ENCODE peak calls at places on chromosomes 4 and X, in eight cellular contexts. One of them, this sample, is unnamed.

GRCh38 chr4:61532324-61532723 is 332.2 kb downstream of the ADGRL3 start:
- DNase-seq in hypothalamus: no peak
- DNase-seq in OCI-LY7: no peak
- DNase-seq in HAP-1: no peak
- DNase-seq in HFF-Myc: no peak
- DNase-seq in CD14-positive monocyte: no peak
- DNase-seq in Peyer's patch: no peak
- DNase-seq in SK-N-SH: no peak
- DNase-seq in this sample: no peak

GRCh38 chrX:135009838-135010237 is 12.5 kb downstream of the RTL8B start:
- DNase-seq in HAP-1: peak; percentile 8
- DNase-seq in CD14-positive monocyte: no peak
- DNase-seq in Peyer's patch: no peak
- DNase-seq in OCI-LY7: no peak
- DNase-seq in hypothalamus: no peak
- DNase-seq in SK-N-SH: no peak
- DNase-seq in HFF-Myc: no peak
- DNase-seq in this sample: no peak

GRCh38 chr4:24560770-24561415 is 23.5 kb downstream of the DHX15 start:
- DNase-seq in HFF-Myc: peak; percentile 38
- DNase-seq in hypothalamus: no peak
- DNase-seq in SK-N-SH: no peak
- DNase-seq in Peyer's patch: no peak
- DNase-seq in CD14-positive monocyte: no peak
- DNase-seq in OCI-LY7: no peak
- DNase-seq in HAP-1: no peak
- DNase-seq in this sample: no peak

GRCh38 chr4:46715468-46715867 is 193.6 kb downstream of the COX7B2 start:
- DNase-seq in HAP-1: no peak
- DNase-seq in HFF-Myc: no peak
- DNase-seq in OCI-LY7: no peak
- DNase-seq in hypothalamus: no peak
- DNase-seq in Peyer's patch: no peak
- DNase-seq in SK-N-SH: no peak
- DNase-seq in CD14-positive monocyte: no peak
- DNase-seq in this sample: no peak

GRCh38 chr4:8160572-8160971 is 2.0 kb upstream of the ABLIM2 start:
- DNase-seq in HAP-1: no peak
- DNase-seq in Peyer's patch: no peak
- DNase-seq in HFF-Myc: no peak
- DNase-seq in SK-N-SH: no peak
- DNase-seq in hypothalamus: no peak
- DNase-seq in CD14-positive monocyte: no peak
- DNase-seq in OCI-LY7: no peak
- DNase-seq in this sample: no peak

GRCh38 chr4:88802138-88802537 is 104.5 kb upstream of the NAP1L5 start:
- DNase-seq in OCI-LY7: no peak
- DNase-seq in HAP-1: peak; percentile 36
- DNase-seq in CD14-positive monocyte: no peak
- DNase-seq in Peyer's patch: no peak
- DNase-seq in SK-N-SH: no peak
- DNase-seq in hypothalamus: no peak
- DNase-seq in HFF-Myc: no peak
- DNase-seq in this sample: no peak

GRCh38 chr4:86220137-86220536 is 139.7 kb downstream of the MAPK10 start:
- DNase-seq in OCI-LY7: no peak
- DNase-seq in HFF-Myc: no peak
- DNase-seq in hypothalamus: no peak
- DNase-seq in CD14-positive monocyte: no peak
- DNase-seq in SK-N-SH: no peak
- DNase-seq in HAP-1: no peak
- DNase-seq in Peyer's patch: no peak
- DNase-seq in this sample: no peak

GRCh38 chr4:81631958-81632439 is 160.3 kb upstream of the RASGEF1B start:
- DNase-seq in OCI-LY7: peak; percentile 44
- DNase-seq in hypothalamus: no peak
- DNase-seq in HFF-Myc: no peak
- DNase-seq in HAP-1: no peak
- DNase-seq in SK-N-SH: no peak
- DNase-seq in Peyer's patch: no peak
- DNase-seq in CD14-positive monocyte: no peak
- DNase-seq in this sample: no peak

GRCh38 chr4:112517067-112517588 is 1.1 kb upstream of the NEUROG2 start:
- DNase-seq in HAP-1: no peak
- DNase-seq in CD14-positive monocyte: no peak
- DNase-seq in hypothalamus: no peak
- DNase-seq in SK-N-SH: peak; percentile 46
- DNase-seq in OCI-LY7: peak; percentile 51
- DNase-seq in Peyer's patch: no peak
- DNase-seq in HFF-Myc: no peak
- DNase-seq in this sample: no peak

GRCh38 chr4:14528921-14529320 is 473.4 kb upstream of the CPEB2 start:
- DNase-seq in SK-N-SH: no peak
- DNase-seq in HFF-Myc: no peak
- DNase-seq in CD14-positive monocyte: no peak
- DNase-seq in Peyer's patch: no peak
- DNase-seq in HAP-1: no peak
- DNase-seq in OCI-LY7: no peak
- DNase-seq in hypothalamus: no peak
- DNase-seq in this sample: no peak

GRCh38 chr4:21102667-21103066 is 402.4 kb downstream of the PACRGL start:
- DNase-seq in hypothalamus: no peak
- DNase-seq in HAP-1: no peak
- DNase-seq in HFF-Myc: no peak
- DNase-seq in CD14-positive monocyte: no peak
- DNase-seq in OCI-LY7: no peak
- DNase-seq in Peyer's patch: no peak
- DNase-seq in SK-N-SH: no peak
- DNase-seq in this sample: no peak

GRCh38 chr4:5027366-5027765 is 8.1 kb upstream of the CYTL1 start:
- DNase-seq in Peyer's patch: no peak
- DNase-seq in HFF-Myc: no peak
- DNase-seq in SK-N-SH: no peak
- DNase-seq in OCI-LY7: no peak
- DNase-seq in CD14-positive monocyte: no peak
- DNase-seq in hypothalamus: no peak
- DNase-seq in HAP-1: no peak
- DNase-seq in this sample: no peak

GRCh38 chr4:18398661-18399060 is 377.1 kb upstream of the LCORL start:
- DNase-seq in CD14-positive monocyte: no peak
- DNase-seq in SK-N-SH: no peak
- DNase-seq in hypothalamus: no peak
- DNase-seq in HAP-1: no peak
- DNase-seq in Peyer's patch: no peak
- DNase-seq in OCI-LY7: no peak
- DNase-seq in HFF-Myc: no peak
- DNase-seq in this sample: no peak

GRCh38 chr4:186781032-186781917 is 57.6 kb upstream of the FAT1 start:
- DNase-seq in Peyer's patch: no peak
- DNase-seq in CD14-positive monocyte: no peak
- DNase-seq in hypothalamus: no peak
- DNase-seq in HFF-Myc: no peak
- DNase-seq in HAP-1: no peak
- DNase-seq in OCI-LY7: no peak
- DNase-seq in SK-N-SH: no peak
- DNase-seq in this sample: no peak

GRCh38 chr4:7198440-7199128 is 6.2 kb downstream of the SORCS2 start:
- DNase-seq in HAP-1: no peak
- DNase-seq in Peyer's patch: no peak
- DNase-seq in CD14-positive monocyte: peak; percentile 44
- DNase-seq in hypothalamus: no peak
- DNase-seq in SK-N-SH: no peak
- DNase-seq in OCI-LY7: no peak
- DNase-seq in HFF-Myc: no peak
- DNase-seq in this sample: no peak

GRCh38 chrX:47854474-47854873 is 17.8 kb downstream of the ZNF81 start:
- DNase-seq in HAP-1: peak; percentile 36
- DNase-seq in hypothalamus: peak; percentile 0
- DNase-seq in CD14-positive monocyte: no peak
- DNase-seq in SK-N-SH: peak; percentile 14
- DNase-seq in HFF-Myc: no peak
- DNase-seq in OCI-LY7: peak; percentile 22
- DNase-seq in Peyer's patch: peak; percentile 50
- DNase-seq in this sample: no peak

GRCh38 chrX:121310820-121311219 is 263.4 kb downstream of the GLUD2 start:
- DNase-seq in OCI-LY7: no peak
- DNase-seq in HFF-Myc: no peak
- DNase-seq in SK-N-SH: no peak
- DNase-seq in CD14-positive monocyte: no peak
- DNase-seq in HAP-1: no peak
- DNase-seq in Peyer's patch: no peak
- DNase-seq in hypothalamus: no peak
- DNase-seq in this sample: no peak

GRCh38 chr4:2101346-2102044 is 42.4 kb downstream of the NAT8L start:
- DNase-seq in hypothalamus: no peak
- DNase-seq in HFF-Myc: no peak
- DNase-seq in OCI-LY7: no peak
- DNase-seq in SK-N-SH: no peak
- DNase-seq in HAP-1: no peak
- DNase-seq in Peyer's patch: no peak
- DNase-seq in CD14-positive monocyte: no peak
- DNase-seq in this sample: no peak

GRCh38 chr4:8547108-8547911 is 32.9 kb upstream of the GPR78 start:
- DNase-seq in HFF-Myc: no peak
- DNase-seq in SK-N-SH: peak; percentile 36
- DNase-seq in hypothalamus: no peak
- DNase-seq in CD14-positive monocyte: no peak
- DNase-seq in Peyer's patch: no peak
- DNase-seq in HAP-1: no peak
- DNase-seq in OCI-LY7: peak; percentile 5
- DNase-seq in this sample: no peak

GRCh38 chrX:154750301-154751120 is at the start of gene GAB3:
- DNase-seq in SK-N-SH: peak; percentile 65
- DNase-seq in HFF-Myc: no peak
- DNase-seq in Peyer's patch: peak; percentile 54
- DNase-seq in HAP-1: peak; percentile 39
- DNase-seq in hypothalamus: no peak
- DNase-seq in OCI-LY7: no peak
- DNase-seq in CD14-positive monocyte: no peak
- DNase-seq in this sample: no peak

GRCh38 chrX:95076449-95076848 is 1402.4 kb downstream of the FAM133A start:
- DNase-seq in HFF-Myc: no peak
- DNase-seq in OCI-LY7: peak; percentile 7
- DNase-seq in hypothalamus: no peak
- DNase-seq in SK-N-SH: peak; percentile 0
- DNase-seq in HAP-1: peak; percentile 63
- DNase-seq in Peyer's patch: no peak
- DNase-seq in CD14-positive monocyte: no peak
- DNase-seq in this sample: no peak

GRCh38 chr4:101349346-101350064 is 2.2 kb upstream of the PPP3CA start:
- DNase-seq in SK-N-SH: peak; percentile 36
- DNase-seq in HFF-Myc: no peak
- DNase-seq in Peyer's patch: no peak
- DNase-seq in HAP-1: no peak
- DNase-seq in hypothalamus: no peak
- DNase-seq in CD14-positive monocyte: no peak
- DNase-seq in OCI-LY7: no peak
- DNase-seq in this sample: peak; percentile 49

GRCh38 chrX:63930140-63930539 is 145.1 kb upstream of the ARHGEF9 start:
- DNase-seq in Peyer's patch: no peak
- DNase-seq in HFF-Myc: no peak
- DNase-seq in OCI-LY7: no peak
- DNase-seq in hypothalamus: no peak
- DNase-seq in CD14-positive monocyte: no peak
- DNase-seq in HAP-1: peak; percentile 13
- DNase-seq in SK-N-SH: peak; percentile 2
- DNase-seq in this sample: no peak

GRCh38 chr4:102705391-102705935 is 55.3 kb downstream of the MANBA start:
- DNase-seq in SK-N-SH: no peak
- DNase-seq in CD14-positive monocyte: no peak
- DNase-seq in HFF-Myc: no peak
- DNase-seq in HAP-1: no peak
- DNase-seq in OCI-LY7: no peak
- DNase-seq in Peyer's patch: no peak
- DNase-seq in hypothalamus: no peak
- DNase-seq in this sample: no peak

GRCh38 chr4:108830509-108831244 is 67.8 kb upstream of the ETNPPL start:
- DNase-seq in OCI-LY7: no peak
- DNase-seq in CD14-positive monocyte: no peak
- DNase-seq in HFF-Myc: no peak
- DNase-seq in Peyer's patch: no peak
- DNase-seq in SK-N-SH: no peak
- DNase-seq in hypothalamus: no peak
- DNase-seq in HAP-1: no peak
- DNase-seq in this sample: no peak

GRCh38 chr4:7429601-7430078 is 5.1 kb downstream of the PSAPL1 start:
- DNase-seq in CD14-positive monocyte: peak; percentile 24
- DNase-seq in SK-N-SH: peak; percentile 24
- DNase-seq in Peyer's patch: peak; percentile 34
- DNase-seq in OCI-LY7: no peak
- DNase-seq in HAP-1: no peak
- DNase-seq in HFF-Myc: no peak
- DNase-seq in hypothalamus: no peak
- DNase-seq in this sample: peak; percentile 12

GRCh38 chr4:184599492-184600135 is 49.6 kb downstream of the CASP3 start:
- DNase-seq in CD14-positive monocyte: no peak
- DNase-seq in HFF-Myc: peak; percentile 4
- DNase-seq in OCI-LY7: no peak
- DNase-seq in SK-N-SH: no peak
- DNase-seq in Peyer's patch: no peak
- DNase-seq in HAP-1: no peak
- DNase-seq in hypothalamus: no peak
- DNase-seq in this sample: no peak

GRCh38 chrX:12309040-12309732 is 170.9 kb downstream of the FRMPD4 start:
- DNase-seq in OCI-LY7: no peak
- DNase-seq in Peyer's patch: no peak
- DNase-seq in CD14-positive monocyte: no peak
- DNase-seq in hypothalamus: no peak
- DNase-seq in HAP-1: no peak
- DNase-seq in SK-N-SH: no peak
- DNase-seq in HFF-Myc: no peak
- DNase-seq in this sample: no peak

GRCh38 chrX:70769659-70770232 is 138.8 kb downstream of the TEX11 start:
- DNase-seq in HAP-1: peak; percentile 33
- DNase-seq in CD14-positive monocyte: no peak
- DNase-seq in Peyer's patch: no peak
- DNase-seq in SK-N-SH: peak; percentile 8
- DNase-seq in HFF-Myc: no peak
- DNase-seq in OCI-LY7: peak; percentile 10
- DNase-seq in hypothalamus: no peak
- DNase-seq in this sample: no peak

GRCh38 chr4:26248647-26249046 is 72.2 kb upstream of the RBPJ start:
- DNase-seq in hypothalamus: no peak
- DNase-seq in OCI-LY7: no peak
- DNase-seq in CD14-positive monocyte: no peak
- DNase-seq in Peyer's patch: no peak
- DNase-seq in SK-N-SH: peak; percentile 46
- DNase-seq in HAP-1: no peak
- DNase-seq in HFF-Myc: peak; percentile 54
- DNase-seq in this sample: peak; percentile 62